ENCODE peak calls at places on chromosome 14, in six cellular contexts. Y, U, P, J, Z and D are unnamed samples.

GRCh38 chr14:104899781-104900180 is 24.9 kb upstream of the PLD4 start:
- DNase-seq in Y (no peak), U (no peak), P (no peak), J (no peak), Z (no peak), D (no peak)

GRCh38 chr14:36021030-36021422 is 155.5 kb downstream of the PTCSC3 start:
- DNase-seq in Y (no peak), U (no peak), P (no peak), J (no peak), Z (no peak), D (no peak)

GRCh38 chr14:95433094-95433478 is 83.4 kb downstream of the SYNE3 start:
- DNase-seq in Y (no peak), U (no peak), P (no peak), J (no peak), Z (no peak), D (no peak)

GRCh38 chr14:101109347-101109638 is 205.8 kb upstream of the RTL1 start:
- DNase-seq in Y (peak; percentile 6), U (no peak), P (no peak), J (no peak), Z (no peak), D (peak; percentile 8)

GRCh38 chr14:99207456-99207855 is 64.5 kb downstream of the BCL11B start:
- DNase-seq in Y (no peak), U (no peak), P (no peak), J (no peak), Z (no peak), D (no peak)

GRCh38 chr14:38302966-38303365 is 47.1 kb upstream of the CLEC14A start:
- DNase-seq in Y (no peak), U (no peak), P (no peak), J (no peak), Z (no peak), D (no peak)

GRCh38 chr14:50311337-50311973 is 574 bp downstream of the L2HGDH start:
- DNase-seq in Y (no peak), U (no peak), P (no peak), J (no peak), Z (no peak), D (no peak)

GRCh38 chr14:34180428-34180827 is 229.6 kb upstream of the EGLN3 start:
- DNase-seq in Y (no peak), U (no peak), P (no peak), J (no peak), Z (no peak), D (no peak)

GRCh38 chr14:75562048-75562447 is 16.4 kb upstream of the FLVCR2 start:
- DNase-seq in Y (no peak), U (no peak), P (no peak), J (no peak), Z (no peak), D (no peak)

GRCh38 chr14:58298880-58299664 is 717 bp downstream of the ARID4A start:
- DNase-seq in Y (peak; percentile 47), U (peak; percentile 29), P (no peak), J (peak; percentile 48), Z (no peak), D (peak; percentile 90)

GRCh38 chr14:62667515-62667914 is 377.7 kb downstream of the KCNH5 start:
- DNase-seq in Y (no peak), U (no peak), P (no peak), J (no peak), Z (peak; percentile 7), D (no peak)

GRCh38 chr14:104460920-104461651 is 118.5 kb upstream of the C14orf180 start:
- DNase-seq in Y (no peak), U (no peak), P (no peak), J (no peak), Z (no peak), D (no peak)

GRCh38 chr14:96255501-96256366 is at the start of gene BDKRB1:
- DNase-seq in Y (no peak), U (no peak), P (no peak), J (no peak), Z (no peak), D (no peak)

GRCh38 chr14:28770574-28770973 is 4.0 kb downstream of the FOXG1 start:
- DNase-seq in Y (no peak), U (no peak), P (no peak), J (no peak), Z (no peak), D (no peak)

GRCh38 chr14:72291908-72292688 is 359.9 kb downstream of the RGS6 start:
- DNase-seq in Y (no peak), U (no peak), P (peak; percentile 15), J (peak; percentile 19), Z (peak; percentile 35), D (peak; percentile 17)

GRCh38 chr14:100065161-100065871 is at the start of gene EVL:
- DNase-seq in Y (peak; percentile 90), U (no peak), P (no peak), J (peak; percentile 46), Z (no peak), D (no peak)

GRCh38 chr14:21039585-21040369 is 2.4 kb upstream of the RNASE7 start:
- DNase-seq in Y (peak; percentile 24), U (peak; percentile 72), P (peak; percentile 41), J (peak; percentile 45), Z (peak; percentile 63), D (no peak)

GRCh38 chr14:104442107-104442551 is 137.4 kb upstream of the C14orf180 start:
- DNase-seq in Y (no peak), U (no peak), P (no peak), J (no peak), Z (no peak), D (peak; percentile 4)

GRCh38 chr14:101103321-101103901 is 199.9 kb upstream of the RTL1 start:
- DNase-seq in Y (peak; percentile 12), U (no peak), P (no peak), J (no peak), Z (no peak), D (peak; percentile 81)

GRCh38 chr14:75184039-75184438 is 7.6 kb upstream of the TMED10 start:
- DNase-seq in Y (no peak), U (no peak), P (no peak), J (no peak), Z (no peak), D (no peak)

GRCh38 chr14:68671899-68672298 is 121.0 kb downstream of the ZFP36L1 start:
- DNase-seq in Y (no peak), U (no peak), P (no peak), J (no peak), Z (no peak), D (no peak)

GRCh38 chr14:31263485-31264133 is 56.0 kb upstream of the HECTD1 start:
- DNase-seq in Y (no peak), U (peak; percentile 41), P (peak; percentile 47), J (no peak), Z (peak; percentile 77), D (peak; percentile 83)

GRCh38 chr14:52802597-52802996 is 11.2 kb upstream of the GNPNAT1 start:
- DNase-seq in Y (no peak), U (no peak), P (no peak), J (no peak), Z (peak; percentile 31), D (no peak)

GRCh38 chr14:98834119-98834518 is 437.9 kb downstream of the BCL11B start:
- DNase-seq in Y (no peak), U (no peak), P (no peak), J (no peak), Z (no peak), D (no peak)

GRCh38 chr14:73025544-73025943 is 1.4 kb downstream of the ZFYVE1 start:
- DNase-seq in Y (no peak), U (no peak), P (no peak), J (no peak), Z (peak; percentile 31), D (no peak)

GRCh38 chr14:69101331-69101826 is 51.5 kb downstream of the DCAF5 start:
- DNase-seq in Y (no peak), U (peak; percentile 59), P (peak; percentile 21), J (no peak), Z (peak; percentile 76), D (no peak)

GRCh38 chr14:43471595-43471994 is 1035.5 kb downstream of the FSCB start:
- DNase-seq in Y (no peak), U (no peak), P (no peak), J (no peak), Z (no peak), D (no peak)

GRCh38 chr14:61570961-61571299 is 124.4 kb upstream of the HIF1A start:
- DNase-seq in Y (no peak), U (no peak), P (no peak), J (no peak), Z (no peak), D (no peak)

GRCh38 chr14:61569308-61569707 is 126.0 kb upstream of the HIF1A start:
- DNase-seq in Y (no peak), U (no peak), P (no peak), J (no peak), Z (no peak), D (no peak)

GRCh38 chr14:61568572-61569011 is 126.7 kb upstream of the HIF1A start:
- DNase-seq in Y (peak; percentile 90), U (no peak), P (no peak), J (no peak), Z (no peak), D (no peak)

GRCh38 chr14:61570188-61570960 is 124.9 kb upstream of the HIF1A start:
- DNase-seq in Y (no peak), U (no peak), P (no peak), J (no peak), Z (no peak), D (no peak)

GRCh38 chr14:61569783-61570182 is 125.5 kb upstream of the HIF1A start:
- DNase-seq in Y (no peak), U (no peak), P (no peak), J (peak; percentile 51), Z (no peak), D (no peak)
- TF ChIP-seq POLR2A in Y (no peak), U (no peak), P (no peak), J (no peak), Z (no peak), D (no peak)

DNA sequence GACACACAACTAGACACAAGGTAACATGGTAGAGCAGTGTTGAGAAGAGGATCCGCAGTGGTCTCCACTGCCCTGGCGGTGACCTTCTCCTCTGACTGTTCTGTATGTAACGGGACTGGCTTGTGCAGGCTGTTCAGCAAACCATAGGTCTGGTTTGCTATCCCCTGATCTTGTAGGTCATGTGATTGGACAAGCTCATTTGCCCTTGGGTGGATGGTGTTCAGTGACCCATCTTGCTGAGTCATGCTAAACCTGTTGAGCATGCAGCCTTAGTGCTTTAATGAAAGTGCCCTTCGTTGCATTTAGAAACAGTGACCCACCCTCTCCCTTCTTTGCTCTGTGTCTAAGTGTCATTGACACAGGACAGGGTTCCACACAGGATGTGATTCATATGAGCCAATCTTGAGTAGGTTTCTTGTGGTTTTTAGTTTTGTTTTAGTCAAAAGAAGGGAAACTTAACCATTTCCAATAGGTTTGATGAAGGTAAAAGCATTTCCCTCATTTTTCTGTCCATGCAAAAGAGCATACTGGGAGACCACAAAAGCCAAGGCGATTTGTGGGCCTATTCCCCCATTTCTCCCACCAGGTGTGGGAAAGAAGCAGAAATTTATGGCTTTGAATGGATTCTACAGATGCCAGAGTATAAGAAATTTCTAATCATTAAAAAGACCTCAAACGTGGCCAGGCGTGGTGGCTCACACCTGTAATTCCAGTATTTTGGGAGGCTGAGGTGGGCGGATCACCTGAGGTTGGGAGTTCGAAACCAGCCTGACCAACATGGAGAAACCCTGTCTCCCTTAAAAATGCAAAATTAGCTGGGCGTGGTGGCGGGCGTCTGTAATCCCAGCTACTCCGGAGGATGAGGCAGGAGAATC is 32.6 kb upstream of the HIF1A start:
- DNase-seq in Y (peak; percentile 47), U (no peak), P (peak; percentile 34), J (no peak), Z (peak; percentile 76), D (no peak)
- TF ChIP-seq POLR2A in Y (no peak), U (no peak), P (no peak), J (no peak), Z (no peak), D (no peak)

GRCh38 chr14:102907303-102907844 is 15.1 kb upstream of the AMN start:
- DNase-seq in Y (no peak), U (no peak), P (no peak), J (no peak), Z (no peak), D (no peak)
- TF ChIP-seq POLR2A in Y (no peak), U (no peak), P (no peak), J (no peak), Z (no peak), D (no peak)

GRCh38 chr14:55129428-55130193 is 559 bp downstream of the LGALS3 start:
- DNase-seq in Y (peak; percentile 52), U (peak; percentile 71), P (no peak), J (peak; percentile 76), Z (peak; percentile 72), D (peak; percentile 95)
- TF ChIP-seq POLR2A in Y (no peak), U (no peak), P (no peak), J (no peak), Z (no peak), D (no peak)